ENCODE peak calls at places on chromosomes 7 and 10, in five cellular contexts. One of them, this sample, is unnamed.

GRCh38 chr10:5466451-5466996 is 32.8 kb downstream of the CALML5 start:
- DNase-seq in hypothalamus: no peak
- DNase-seq in WTC11: peak
- DNase-seq in lower leg skin: no peak
- DNase-seq in HT1080: peak
- DNase-seq in this sample: no peak

GRCh38 chr10:549391-549790 is 140.1 kb downstream of the DIP2C start:
- DNase-seq in hypothalamus: no peak
- DNase-seq in WTC11: no peak
- DNase-seq in lower leg skin: peak
- DNase-seq in HT1080: no peak
- DNase-seq in this sample: no peak

GRCh38 chr7:96636342-96636865 is 73.2 kb downstream of the SEM1 start:
- DNase-seq in hypothalamus: no peak
- DNase-seq in lower leg skin: no peak
- DNase-seq in WTC11: no peak
- DNase-seq in HT1080: no peak
- DNase-seq in this sample: no peak

GRCh38 chr10:36367362-36367761 is 725.3 kb upstream of the FZD8 start:
- DNase-seq in lower leg skin: no peak
- DNase-seq in HT1080: no peak
- DNase-seq in WTC11: no peak
- DNase-seq in hypothalamus: no peak
- DNase-seq in this sample: no peak

GRCh38 chr7:92158660-92159575 is 20.0 kb downstream of the LRRD1 start:
- DNase-seq in WTC11: no peak
- DNase-seq in lower leg skin: no peak
- DNase-seq in HT1080: peak
- DNase-seq in hypothalamus: no peak
- DNase-seq in this sample: no peak

GRCh38 chr10:28393956-28394568 is 91.2 kb upstream of the MPP7 start:
- DNase-seq in WTC11: peak
- DNase-seq in HT1080: peak
- DNase-seq in lower leg skin: peak
- DNase-seq in hypothalamus: peak
- DNase-seq in this sample: peak

GRCh38 chr7:134293029-134293740 is 23.5 kb downstream of the SLC35B4 start:
- DNase-seq in HT1080: no peak
- DNase-seq in WTC11: no peak
- DNase-seq in hypothalamus: no peak
- DNase-seq in lower leg skin: no peak
- DNase-seq in this sample: no peak

GRCh38 chr10:71761105-71761511 is 12.2 kb downstream of the VSIR start:
- DNase-seq in WTC11: no peak
- DNase-seq in HT1080: no peak
- DNase-seq in lower leg skin: no peak
- DNase-seq in hypothalamus: no peak
- DNase-seq in this sample: no peak

GRCh38 chr7:84394219-84394618 is 199.6 kb upstream of the SEMA3A start:
- DNase-seq in hypothalamus: no peak
- DNase-seq in WTC11: no peak
- DNase-seq in lower leg skin: no peak
- DNase-seq in HT1080: no peak
- DNase-seq in this sample: no peak

GRCh38 chr7:157437519-157438061 is 100.8 kb downstream of the DNAJB6 start:
- DNase-seq in hypothalamus: no peak
- DNase-seq in lower leg skin: peak
- DNase-seq in HT1080: no peak
- DNase-seq in WTC11: no peak
- DNase-seq in this sample: no peak

GRCh38 chr7:141785711-141786552 is 4.1 kb upstream of the TAS2R5 start:
- DNase-seq in lower leg skin: no peak
- DNase-seq in HT1080: peak
- DNase-seq in WTC11: no peak
- DNase-seq in hypothalamus: no peak
- DNase-seq in this sample: peak

GRCh38 chr10:29590598-29591415 is 44.0 kb downstream of the SVIL start:
- DNase-seq in lower leg skin: no peak
- DNase-seq in hypothalamus: no peak
- DNase-seq in WTC11: no peak
- DNase-seq in HT1080: peak
- DNase-seq in this sample: peak

GRCh38 chr7:111105269-111105668 is 14.3 kb downstream of the LRRN3 start:
- DNase-seq in HT1080: no peak
- DNase-seq in lower leg skin: no peak
- DNase-seq in WTC11: no peak
- DNase-seq in hypothalamus: no peak
- DNase-seq in this sample: no peak

GRCh38 chr7:152674860-152675760 is 831 bp downstream of the XRCC2 start:
- DNase-seq in WTC11: no peak
- DNase-seq in lower leg skin: no peak
- DNase-seq in hypothalamus: no peak
- DNase-seq in HT1080: peak
- DNase-seq in this sample: peak

GRCh38 chr7:46764100-46764941 is 817.6 kb downstream of the TNS3 start:
- DNase-seq in hypothalamus: no peak
- DNase-seq in HT1080: peak
- DNase-seq in WTC11: no peak
- DNase-seq in lower leg skin: no peak
- DNase-seq in this sample: no peak

GRCh38 chr7:70512144-70512543 is 619.8 kb upstream of the GALNT17 start:
- DNase-seq in WTC11: no peak
- DNase-seq in hypothalamus: no peak
- DNase-seq in HT1080: no peak
- DNase-seq in lower leg skin: no peak
- DNase-seq in this sample: peak

GRCh38 chr7:16431646-16432424 is 10.5 kb upstream of the CRPPA start:
- DNase-seq in lower leg skin: no peak
- DNase-seq in hypothalamus: no peak
- DNase-seq in WTC11: no peak
- DNase-seq in HT1080: peak
- DNase-seq in this sample: peak

GRCh38 chr10:58266003-58266825 is 1.5 kb downstream of the IPMK start:
- DNase-seq in hypothalamus: no peak
- DNase-seq in lower leg skin: no peak
- DNase-seq in HT1080: peak
- DNase-seq in WTC11: no peak
- DNase-seq in this sample: no peak

GRCh38 chr7:113085781-113086390 is 741 bp downstream of the GPR85 start:
- DNase-seq in lower leg skin: no peak
- DNase-seq in WTC11: no peak
- DNase-seq in hypothalamus: no peak
- DNase-seq in HT1080: peak
- DNase-seq in this sample: peak

GRCh38 chr7:91168766-91169518 is 95.3 kb upstream of the FZD1 start:
- DNase-seq in HT1080: no peak
- DNase-seq in hypothalamus: no peak
- DNase-seq in lower leg skin: no peak
- DNase-seq in WTC11: no peak
- DNase-seq in this sample: peak

GRCh38 chr10:133022784-133023115 is 65.0 kb upstream of the ADGRA1 start:
- DNase-seq in HT1080: no peak
- DNase-seq in hypothalamus: no peak
- DNase-seq in lower leg skin: no peak
- DNase-seq in WTC11: no peak
- DNase-seq in this sample: peak

GRCh38 chr7:155219947-155220769 is 77.5 kb upstream of the INSIG1 start:
- DNase-seq in lower leg skin: peak
- DNase-seq in HT1080: no peak
- DNase-seq in WTC11: no peak
- DNase-seq in hypothalamus: no peak
- DNase-seq in this sample: no peak

GRCh38 chr10:102610499-102610898 is 33.8 kb upstream of the TRIM8 start:
- DNase-seq in lower leg skin: peak
- DNase-seq in WTC11: no peak
- DNase-seq in HT1080: no peak
- DNase-seq in hypothalamus: no peak
- DNase-seq in this sample: no peak

GRCh38 chr7:150382123-150382843 is 3.2 kb downstream of the ZNF775 start:
- DNase-seq in lower leg skin: peak
- DNase-seq in WTC11: peak
- DNase-seq in hypothalamus: no peak
- DNase-seq in HT1080: no peak
- DNase-seq in this sample: no peak

GRCh38 chr7:135661311-135662122 is 797 bp upstream of the STMP1 start:
- DNase-seq in lower leg skin: no peak
- DNase-seq in hypothalamus: no peak
- DNase-seq in WTC11: no peak
- DNase-seq in HT1080: no peak
- DNase-seq in this sample: peak

GRCh38 chr7:88789480-88790064 is 6.0 kb downstream of the TEX47 start:
- DNase-seq in WTC11: no peak
- DNase-seq in hypothalamus: no peak
- DNase-seq in HT1080: peak
- DNase-seq in lower leg skin: no peak
- DNase-seq in this sample: peak

GRCh38 chr10:116146374-116146773 is 126.6 kb downstream of the GFRA1 start:
- DNase-seq in WTC11: no peak
- DNase-seq in HT1080: peak
- DNase-seq in lower leg skin: no peak
- DNase-seq in hypothalamus: no peak
- DNase-seq in this sample: no peak

GRCh38 chr7:102432476-102433318 is 678 bp upstream of the ORAI2 start:
- DNase-seq in lower leg skin: no peak
- DNase-seq in hypothalamus: no peak
- DNase-seq in WTC11: no peak
- DNase-seq in HT1080: no peak
- DNase-seq in this sample: peak

GRCh38 chr7:139731802-139732470 is 45.9 kb downstream of the HIPK2 start:
- DNase-seq in HT1080: peak
- DNase-seq in lower leg skin: peak
- DNase-seq in hypothalamus: no peak
- DNase-seq in WTC11: no peak
- DNase-seq in this sample: no peak

GRCh38 chr7:4706384-4707032 is 24.4 kb downstream of the FOXK1 start:
- DNase-seq in lower leg skin: no peak
- DNase-seq in hypothalamus: no peak
- DNase-seq in WTC11: no peak
- DNase-seq in HT1080: no peak
- DNase-seq in this sample: no peak

GRCh38 chr10:113643183-113643582 is 20.7 kb downstream of the NRAP start:
- DNase-seq in hypothalamus: no peak
- DNase-seq in HT1080: no peak
- DNase-seq in WTC11: no peak
- DNase-seq in lower leg skin: no peak
- DNase-seq in this sample: no peak

GRCh38 chr10:29370092-29370611 is 81.3 kb downstream of the LYZL1 start:
- DNase-seq in lower leg skin: peak
- DNase-seq in hypothalamus: no peak
- DNase-seq in WTC11: no peak
- DNase-seq in HT1080: no peak
- DNase-seq in this sample: no peak

GRCh38 chr7:22863156-22863899 is 40.7 kb upstream of the TOMM7 start:
- DNase-seq in hypothalamus: no peak
- DNase-seq in WTC11: no peak
- DNase-seq in HT1080: no peak
- DNase-seq in lower leg skin: peak
- DNase-seq in this sample: no peak

GRCh38 chr10:96890580-96890979 is 58.5 kb downstream of the LCOR start:
- DNase-seq in hypothalamus: no peak
- DNase-seq in WTC11: no peak
- DNase-seq in lower leg skin: no peak
- DNase-seq in HT1080: no peak
- DNase-seq in this sample: no peak

GRCh38 chr10:74514322-74514721 is 312.1 kb upstream of the KAT6B start:
- DNase-seq in lower leg skin: no peak
- DNase-seq in WTC11: no peak
- DNase-seq in HT1080: no peak
- DNase-seq in hypothalamus: no peak
- DNase-seq in this sample: no peak

GRCh38 chr10:73263948-73264347 is 11.5 kb upstream of the MRPS16 start:
- DNase-seq in HT1080: peak
- DNase-seq in WTC11: no peak
- DNase-seq in lower leg skin: no peak
- DNase-seq in hypothalamus: no peak
- DNase-seq in this sample: no peak

This sample was measured in NCI-H82.